ENCODE peak calls at places on chromosomes 5 and 9, in six cellular contexts. X is HepG2, B is HCT116, T is upper lobe of left lung, G is sigmoid colon, E is spleen. N is an unnamed sample. For H3K36me3, the result is how much of the 10 kb centered on the place peaks cover.

GRCh38 chr5:4479381-4479780 is 660.7 kb upstream of the ADAMTS16 start:
- DNase-seq in E (no peak), B (no peak), T (no peak), G (no peak), X (no peak), N (no peak)

GRCh38 chr5:1062761-1063568 is 48.9 kb downstream of the SLC12A7 start:
- DNase-seq in X (no peak), B (no peak), G (no peak), E (no peak), T (peak), N (no peak)

GRCh38 chr5:72501475-72501874 is 5.7 kb downstream of the ZNF366 start:
- DNase-seq in E (no peak), G (no peak), B (no peak), X (no peak), T (no peak), N (no peak)

GRCh38 chr5:159826351-159827222 is 89.7 kb upstream of the ADRA1B start:
- DNase-seq in G (no peak), X (no peak), T (no peak), E (no peak), B (peak), N (no peak)

GRCh38 chr9:134541373-134541747 is 100.2 kb upstream of the COL5A1 start:
- DNase-seq in E (no peak), B (no peak), T (no peak), G (no peak), X (no peak), N (no peak)

GRCh38 chr9:83231039-83231438 is 168.1 kb upstream of the RASEF start:
- DNase-seq in X (peak), E (no peak), T (no peak), G (no peak), B (peak), N (no peak)

GRCh38 chr9:89226076-89226475 is 47.5 kb upstream of the SHC3 start:
- DNase-seq in G (no peak), T (peak), E (no peak), X (no peak), B (no peak), N (no peak)

GRCh38 chr5:146447734-146448380 is 724 bp downstream of the TCERG1 start:
- DNase-seq in B (no peak), E (no peak), T (no peak), G (no peak), X (peak), N (no peak)

GRCh38 chr5:95842955-95843544 is 20.5 kb upstream of the GLRX start:
- DNase-seq in G (peak), B (no peak), X (peak), T (no peak), E (peak), N (no peak)

GRCh38 chr5:133289686-133290367 is 238.0 kb downstream of the HSPA4 start:
- DNase-seq in G (no peak), E (no peak), T (no peak), B (no peak), X (no peak), N (peak)

GRCh38 chr9:4515958-4516375 is 25.7 kb downstream of the SLC1A1 start:
- DNase-seq in G (peak), T (no peak), B (no peak), X (no peak), E (no peak), N (no peak)

GRCh38 chr9:107991581-107991980 is 502.0 kb upstream of the KLF4 start:
- DNase-seq in E (no peak), T (peak), X (no peak), G (no peak), B (no peak), N (no peak)

GRCh38 chr9:93008457-93008856 is 50.0 kb upstream of the SUSD3 start:
- DNase-seq in E (no peak), G (no peak), B (no peak), X (no peak), T (no peak), N (no peak)

GRCh38 chr5:172110921-172111873 is 76.8 kb downstream of the STK10 start:
- DNase-seq in G (no peak), B (no peak), X (no peak), E (peak), T (peak), N (no peak)

GRCh38 chr5:44952376-44952775 is 143.6 kb downstream of the MRPS30 start:
- DNase-seq in G (no peak), B (peak), E (no peak), X (peak), T (no peak), N (no peak)

GRCh38 chr9:108142504-108143201 is 653.1 kb upstream of the KLF4 start:
- DNase-seq in B (no peak), X (no peak), T (no peak), E (peak), G (peak), N (peak)

GRCh38 chr5:103648086-103648485 is 85.5 kb upstream of the NUDT12 start:
- DNase-seq in B (no peak), T (no peak), E (no peak), G (no peak), X (no peak), N (no peak)

GRCh38 chr9:129571298-129572051 is 49.4 kb downstream of the C9orf50 start:
- DNase-seq in X (peak), T (no peak), E (no peak), B (no peak), G (no peak), N (no peak)

GRCh38 chr9:4353236-4353635 is 53.4 kb upstream of the GLIS3 start:
- DNase-seq in X (no peak), B (no peak), G (no peak), E (no peak), T (no peak), N (no peak)

GRCh38 chr5:43042176-43042625 is 2.1 kb upstream of the ANXA2R start:
- DNase-seq in T (peak), G (peak), X (peak), B (peak), E (peak), N (peak)

GRCh38 chr5:140141241-140141640 is 15.5 kb downstream of the IGIP start:
- DNase-seq in T (no peak), B (no peak), X (no peak), E (no peak), G (no peak), N (peak)

GRCh38 chr9:26243722-26244121 is 565.5 kb upstream of the TUSC1 start:
- DNase-seq in G (no peak), E (no peak), B (no peak), T (no peak), X (no peak), N (no peak)

GRCh38 chr5:28766565-28767158 is 1728.3 kb upstream of the CDH9 start:
- DNase-seq in G (no peak), T (no peak), X (peak), B (peak), E (no peak), N (no peak)

GRCh38 chr9:23850242-23851023 is 24.4 kb upstream of the ELAVL2 start:
- DNase-seq in T (peak), G (no peak), X (no peak), E (no peak), B (no peak), N (no peak)

GRCh38 chr5:66010476-66010875 is 84.1 kb downstream of the ERBIN start:
- DNase-seq in E (no peak), X (no peak), G (no peak), T (no peak), B (no peak), N (no peak)

GRCh38 chr5:96297290-96297689 is 135.8 kb downstream of the PCSK1 start:
- DNase-seq in T (no peak), E (no peak), B (no peak), G (peak), X (peak), N (no peak)

GRCh38 chr9:130878295-130878694 is 18.3 kb downstream of the QRFP start:
- DNase-seq in X (no peak), G (no peak), T (no peak), B (no peak), E (no peak), N (no peak)

GRCh38 chr9:101403886-101404285 is 5.2 kb downstream of the ZNF189 start:
- DNase-seq in G (no peak), E (no peak), B (no peak), T (no peak), X (no peak), N (no peak)

GRCh38 chr5:143311428-143311827 is 92.1 kb downstream of the NR3C1 start:
- DNase-seq in X (no peak), B (no peak), T (no peak), G (no peak), E (no peak), N (no peak)

GRCh38 chr5:141637266-141637692 is 482 bp downstream of the RELL2 start:
- DNase-seq in B (no peak), T (peak), X (no peak), G (no peak), E (peak), N (peak)

GRCh38 chr9:36486933-36487481 is 85.7 kb upstream of the MELK start:
- DNase-seq in G (peak), X (peak), E (peak), B (no peak), T (peak), N (peak)

GRCh38 chr9:81724242-81724889 is 35.0 kb upstream of the TLE1 start:
- DNase-seq in E (no peak), G (no peak), X (no peak), B (no peak), T (no peak), N (no peak)

DNA sequence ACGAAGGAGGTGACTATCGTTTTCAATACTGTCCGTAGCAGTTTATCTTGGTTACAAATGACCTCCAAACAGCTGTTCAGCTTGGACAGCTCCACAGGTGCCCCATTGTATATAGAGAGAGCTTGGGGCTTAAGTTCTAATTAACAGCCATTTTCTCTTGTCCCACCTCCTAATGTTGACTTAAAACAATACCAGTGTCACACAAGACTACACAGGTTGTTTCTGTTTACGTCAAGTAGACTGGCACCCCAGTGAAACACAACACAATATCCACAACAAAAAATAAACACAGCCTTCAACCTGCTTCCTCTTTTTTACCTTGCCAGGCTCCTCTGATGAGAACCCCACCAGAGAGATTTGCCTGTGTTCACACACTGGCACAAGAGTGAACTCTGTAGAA is 39.8 kb upstream of the TLE1 start:
- DNase-seq in E (no peak), G (no peak), T (no peak), X (no peak), B (no peak), N (no peak)
- H3K4me3 ChIP-seq in E (no peak), G (no peak), T (no peak), X (no peak), B (no peak), N (no peak)

GRCh38 chr5:177225798-177226197 is 77.7 kb downstream of the RAB24 start:
- DNase-seq in T (no peak), G (no peak), B (no peak), E (no peak), X (no peak), N (no peak)

GRCh38 chr5:177231479-177232250 is 71.9 kb downstream of the RAB24 start:
- DNase-seq in X (no peak), E (no peak), G (no peak), B (no peak), T (no peak), N (no peak)

GRCh38 chr5:177230660-177231059 is 72.9 kb downstream of the RAB24 start:
- DNase-seq in X (no peak), E (no peak), G (no peak), B (no peak), T (no peak), N (no peak)

GRCh38 chr5:177228751-177229150 is 74.8 kb downstream of the RAB24 start:
- DNase-seq in E (no peak), X (no peak), G (no peak), T (no peak), B (no peak), N (no peak)

DNA sequence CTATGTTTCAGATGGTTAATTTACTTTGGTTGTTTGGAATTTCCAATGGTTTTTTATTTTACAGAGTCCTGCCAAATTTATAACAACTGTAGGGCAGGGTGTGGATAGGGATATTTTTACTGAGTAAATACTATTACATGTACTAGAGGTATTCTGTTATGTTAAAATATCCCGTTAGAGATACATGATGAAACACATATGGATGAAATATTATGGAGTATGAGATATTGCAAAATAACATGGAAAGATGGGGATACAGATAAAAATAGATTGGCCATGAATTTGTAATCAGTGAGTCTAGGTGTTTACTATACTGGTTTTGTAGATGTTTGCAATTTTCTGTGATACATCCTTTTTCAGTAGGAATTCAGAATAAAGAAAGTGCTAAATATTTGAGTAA is 76.6 kb downstream of the RAB24 start:
- DNase-seq in T (no peak), X (no peak), G (no peak), E (no peak), B (no peak), N (no peak)
- H3K36me3 ChIP-seq in T (under half), X (under half), G (under half), E (under half), B (under half), N (under half)

GRCh38 chr9:128104171-128104618 is 23.3 kb downstream of the PTGES2 start:
- DNase-seq in B (no peak), X (peak), G (no peak), T (no peak), E (peak), N (no peak)

GRCh38 chr9:128103589-128103962 is 24.0 kb downstream of the PTGES2 start:
- DNase-seq in T (no peak), G (no peak), B (no peak), E (peak), X (peak), N (no peak)

GRCh38 chr9:128102196-128102595 is 25.3 kb downstream of the PTGES2 start:
- DNase-seq in X (no peak), T (no peak), G (no peak), B (no peak), E (no peak), N (no peak)

GRCh38 chr9:128101690-128102089 is 25.8 kb downstream of the PTGES2 start:
- DNase-seq in E (peak), T (no peak), X (no peak), G (no peak), B (no peak), N (no peak)

GRCh38 chr9:128102861-128103588 is 24.5 kb downstream of the PTGES2 start:
- DNase-seq in B (no peak), G (no peak), X (peak), T (no peak), E (peak), N (no peak)
- TF ChIP-seq POLR2AphosphoS5 in B (no peak), G (no peak), X (no peak), T (no peak), E (no peak), N (no peak)

DNA sequence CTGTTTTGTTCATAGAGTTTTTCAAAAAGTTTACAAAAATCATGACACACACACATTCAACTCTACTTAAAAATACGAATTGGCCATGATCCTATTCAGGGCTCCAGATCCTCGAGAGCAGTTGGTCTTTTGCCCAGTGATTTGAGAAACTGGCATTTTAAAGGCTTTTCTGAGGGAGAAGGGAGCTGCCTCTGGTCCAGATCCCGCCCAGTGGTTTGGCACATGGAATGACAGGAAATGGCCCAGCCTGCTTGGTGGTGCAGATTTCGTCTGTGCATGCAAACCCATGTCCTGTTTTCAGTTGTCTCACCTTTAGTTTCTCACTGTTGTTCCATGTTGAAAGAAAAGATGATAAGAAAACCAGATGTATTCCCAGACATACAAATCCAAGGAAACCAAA is 3.6 kb downstream of the CAMK4 start:
- DNase-seq in T (no peak), X (no peak), B (no peak), E (peak), G (no peak), N (no peak)
- H3K4me3 ChIP-seq in T (no peak), X (no peak), B (no peak), E (no peak), G (no peak), N (no peak)

DNA sequence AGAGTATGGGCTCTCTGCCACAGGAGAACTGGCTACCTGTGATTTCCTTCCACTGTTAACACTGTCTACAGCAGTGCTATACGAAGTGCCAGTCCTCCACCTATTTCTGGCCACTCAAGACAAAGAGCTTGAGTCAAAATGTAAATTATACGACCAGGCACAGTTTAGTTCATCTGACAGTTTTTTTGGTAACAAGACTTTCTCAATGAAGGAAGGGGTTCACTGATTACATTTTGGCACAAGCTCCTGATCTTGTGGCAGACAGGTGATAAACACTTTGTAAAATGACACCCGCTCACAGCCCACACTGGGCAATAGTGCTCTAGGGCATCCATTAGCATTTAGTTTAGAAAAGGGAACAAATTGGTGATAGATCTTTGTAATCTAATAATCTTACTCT is 8.6 kb downstream of the RBM22 start:
- DNase-seq in X (no peak), B (no peak), G (no peak), T (no peak), E (no peak), N (no peak)
- H3K36me3 ChIP-seq in X (half or more), B (half or more), G (half or more), T (half or more), E (half or more), N (under half)

GRCh38 chr5:40680741-40681350 is 1.1 kb downstream of the PTGER4 start:
- DNase-seq in X (no peak), B (no peak), G (peak), T (peak), E (peak), N (peak)
- TF ChIP-seq POLR2AphosphoS5 in X (no peak), B (no peak), G (no peak), T (no peak), E (peak), N (no peak)

N was measured in prostate gland.